ENCODE peak calls at places on chromosomes 12 and 14, in four cellular contexts. X is H1, B is IMR-90, O is mesenchymal stem cell. J is an unnamed sample.

GRCh38 chr14:87041290-87042020 is 951.5 kb downstream of the GALC start:
- DNase-seq in X (no peak), B (no peak), O (no peak), J (no peak)

GRCh38 chr12:88925370-88925915 is 345.2 kb upstream of the KITLG start:
- DNase-seq in X (no peak), B (peak), O (no peak), J (no peak)

GRCh38 chr14:100691395-100692025 is 35.2 kb upstream of the DLK1 start:
- DNase-seq in X (no peak), B (no peak), O (no peak), J (no peak)

GRCh38 chr14:61406198-61406597 is 84.8 kb downstream of the PRKCH start:
- DNase-seq in X (no peak), B (no peak), O (no peak), J (peak)

GRCh38 chr12:82904219-82904795 is 217.6 kb downstream of the TMTC2 start:
- DNase-seq in X (no peak), B (peak), O (no peak), J (no peak)

GRCh38 chr12:19740472-19741131 is 301.3 kb downstream of the AEBP2 start:
- DNase-seq in X (no peak), B (no peak), O (no peak), J (no peak)

GRCh38 chr12:16603916-16604575 is 1.9 kb downstream of the LMO3 start:
- DNase-seq in X (no peak), B (no peak), O (no peak), J (peak)

GRCh38 chr12:92615703-92616102 is 87.1 kb upstream of the PLEKHG7 start:
- DNase-seq in X (no peak), B (no peak), O (no peak), J (no peak)

GRCh38 chr14:75417674-75418073 is 10.1 kb upstream of the JDP2 start:
- DNase-seq in X (no peak), B (peak), O (peak), J (no peak)

GRCh38 chr14:50049703-50050102 is 66.7 kb downstream of the VCPKMT start:
- DNase-seq in X (no peak), B (no peak), O (no peak), J (no peak)

DNA sequence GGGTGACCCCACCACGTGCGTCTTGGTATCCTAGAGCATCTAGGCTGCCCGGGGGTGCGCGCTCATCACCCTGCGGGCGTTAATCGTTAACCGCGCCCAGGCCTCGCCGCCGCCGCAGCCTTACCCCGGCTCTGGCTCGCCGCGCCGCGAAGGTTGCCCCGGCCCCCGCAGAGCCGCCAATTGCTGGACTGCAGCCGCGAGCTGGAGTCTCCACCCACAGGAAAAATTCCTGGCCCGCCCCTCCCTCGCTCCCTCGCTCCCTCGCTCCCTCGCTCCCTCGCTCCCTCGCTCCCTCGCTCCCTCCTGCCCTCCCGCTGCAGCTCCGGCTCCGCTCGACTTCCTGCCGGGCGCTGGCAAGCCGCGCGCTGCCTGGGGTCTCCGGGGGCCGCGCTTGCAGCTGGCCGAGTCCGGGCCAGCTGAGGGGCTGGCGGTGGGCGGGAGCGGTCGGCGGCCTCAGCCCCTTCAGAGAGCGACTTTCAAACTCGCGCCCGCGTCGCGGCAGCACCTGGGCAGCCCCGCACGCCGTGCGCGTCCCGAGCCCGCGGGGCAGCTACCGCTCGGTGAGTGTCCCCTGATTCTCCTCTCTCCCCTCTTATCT is at the start of gene PLEKHG3:
- DNase-seq in X (peak), B (peak), O (peak), J (peak)
- H3K23ac ChIP-seq in X (no peak), B (peak), O (peak), J (peak)

DNA sequence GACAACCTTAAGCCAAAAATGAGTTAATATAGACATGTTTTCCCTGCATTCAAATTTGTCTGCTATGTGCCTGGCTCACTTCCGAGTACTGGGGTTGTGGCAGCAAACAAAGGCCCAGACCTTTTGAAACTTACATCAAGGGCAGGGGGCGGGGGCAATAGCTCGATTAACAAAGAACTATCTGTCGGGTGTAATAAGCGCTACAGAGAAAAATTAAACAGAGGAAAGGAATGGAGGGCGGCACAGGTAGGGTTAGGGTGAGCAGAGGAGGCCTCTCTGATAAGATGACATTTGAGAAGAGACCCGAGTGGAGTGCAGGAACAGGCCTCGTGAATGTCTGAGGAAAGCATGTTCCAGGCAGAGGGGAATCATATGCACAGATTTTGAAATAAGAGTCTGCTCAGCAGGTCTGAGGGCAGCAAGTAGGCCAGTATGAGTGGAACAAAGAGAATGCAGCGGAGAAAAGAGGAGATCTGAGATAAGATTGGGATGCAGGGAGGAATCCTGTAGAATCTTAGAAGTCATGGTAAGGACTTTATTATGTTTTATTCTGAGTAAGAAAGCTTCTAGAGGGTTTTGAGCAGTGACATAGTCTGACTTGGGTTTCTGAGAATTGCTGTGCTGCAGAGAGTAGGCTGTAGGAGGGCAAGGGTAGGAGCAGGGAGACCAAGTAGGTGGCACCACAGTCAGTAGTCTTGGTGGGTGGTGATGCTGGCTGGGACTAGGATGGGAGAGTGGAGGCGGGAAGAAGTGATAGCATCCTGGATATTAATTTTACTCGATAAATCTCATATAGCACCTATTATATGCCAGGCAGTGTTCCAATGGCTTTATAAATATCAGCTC is 52.6 kb downstream of the BICDL1 start:
- DNase-seq in X (no peak), B (no peak), O (no peak), J (peak)
- H4K8ac ChIP-seq in X (no peak), B (no peak), O (no peak), J (no peak)

GRCh38 chr12:65856521-65856920 is 32.2 kb downstream of the HMGA2 start:
- DNase-seq in X (no peak), B (no peak), O (no peak), J (no peak)

GRCh38 chr12:65860584-65860983 is 36.3 kb downstream of the HMGA2 start:
- DNase-seq in X (no peak), B (no peak), O (no peak), J (no peak)

GRCh38 chr12:65859519-65859918 is 35.2 kb downstream of the HMGA2 start:
- DNase-seq in X (no peak), B (peak), O (no peak), J (no peak)

GRCh38 chr12:65858831-65859230 is 34.5 kb downstream of the HMGA2 start:
- DNase-seq in X (no peak), B (peak), O (peak), J (no peak)

GRCh38 chr12:65857875-65858274 is 33.6 kb downstream of the HMGA2 start:
- DNase-seq in X (no peak), B (no peak), O (no peak), J (no peak)
- H3K4me2 ChIP-seq in X (no peak), B (no peak), O (no peak), J (no peak)

GRCh38 chr12:91040356-91040755 is 17.5 kb downstream of the KERA start:
- DNase-seq in X (no peak), B (peak), O (peak), J (no peak)
- H3K23ac ChIP-seq in X (no peak), B (no peak), O (no peak), J (no peak)

GRCh38 chr12:53492188-53492587 is 7.1 kb downstream of the MAP3K12 start:
- DNase-seq in X (peak), B (no peak), O (no peak), J (peak)
- H4K8ac ChIP-seq in X (no peak), B (peak), O (no peak), J (no peak)

DNA sequence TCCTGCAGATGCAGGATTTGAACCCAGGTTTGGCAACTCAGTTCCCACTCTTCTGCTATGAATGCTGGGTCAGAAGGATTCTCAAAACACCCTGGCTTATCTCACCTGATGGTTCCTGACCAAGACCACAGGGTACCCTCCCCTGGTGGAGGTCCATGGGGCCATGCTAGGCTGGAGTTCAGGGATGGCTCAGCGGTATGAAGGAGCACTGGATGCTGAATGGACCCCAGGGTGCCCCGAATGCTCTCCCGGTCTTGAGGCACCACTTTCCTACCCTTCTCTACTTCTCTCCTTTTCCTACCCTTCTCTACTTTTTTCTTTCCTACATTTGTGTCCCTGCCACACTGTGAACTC is 9.7 kb downstream of the PLD4 start:
- DNase-seq in X (no peak), B (no peak), O (no peak), J (no peak)
- H3K4me2 ChIP-seq in X (peak), B (no peak), O (no peak), J (no peak)

GRCh38 chr12:48999371-49000131 is at the start of gene DDN:
- DNase-seq in X (peak), B (peak), O (peak), J (no peak)

GRCh38 chr12:48997719-48998496 is 1.3 kb downstream of the DDN start:
- DNase-seq in X (peak), B (no peak), O (peak), J (no peak)

GRCh38 chr12:48996794-48997718 is 2.1 kb downstream of the DDN start:
- DNase-seq in X (peak), B (peak), O (peak), J (peak)

GRCh38 chr12:49000346-49000745 is 1.2 kb upstream of the DDN start:
- DNase-seq in X (no peak), B (no peak), O (no peak), J (no peak)

DNA sequence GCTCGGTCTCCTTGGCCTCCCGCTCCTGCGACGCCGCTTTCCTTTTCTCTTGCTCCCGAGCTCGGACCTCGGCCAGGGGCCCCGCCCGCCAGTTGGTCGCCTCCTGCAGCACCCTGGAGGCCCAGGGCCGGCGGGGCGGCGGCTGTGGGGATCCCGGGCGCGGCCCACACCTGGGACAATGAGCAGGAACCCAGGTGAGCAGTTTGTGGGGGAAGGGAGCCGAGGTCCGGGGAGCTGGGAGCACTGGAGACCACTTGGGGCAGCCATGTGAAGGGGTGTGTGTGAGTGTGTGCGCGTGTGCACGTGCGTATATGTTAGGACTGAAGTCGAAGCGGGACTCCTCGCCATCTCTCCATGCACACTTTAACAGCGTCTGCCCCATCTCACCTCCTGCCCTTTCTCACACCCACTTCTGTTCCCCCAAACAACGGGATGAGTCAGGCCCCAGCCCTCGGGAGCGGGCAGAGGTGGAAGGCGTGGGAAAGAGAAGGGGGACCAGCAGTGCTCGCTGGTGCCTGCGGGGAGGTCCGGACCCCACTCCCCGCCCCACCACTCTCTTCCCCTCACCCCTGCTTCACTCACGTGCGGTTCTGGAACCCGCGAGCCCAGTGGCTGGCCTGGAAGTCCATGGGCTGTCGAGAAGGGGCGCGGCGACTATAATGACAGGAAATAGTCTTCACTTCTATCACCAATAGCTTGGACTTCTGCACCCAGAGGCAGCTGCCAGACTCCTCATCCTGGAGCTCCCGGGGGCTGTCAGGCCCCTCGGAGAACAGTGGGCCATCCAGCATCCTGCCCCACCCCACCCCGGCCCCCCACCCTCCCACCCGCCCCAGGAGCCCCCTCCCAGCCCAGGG is 450 bp downstream of the DDN start:
- DNase-seq in X (peak), B (peak), O (peak), J (no peak)
- H3K23ac ChIP-seq in X (no peak), B (no peak), O (no peak), J (no peak)

GRCh38 chr12:74871817-74872216 is 334.2 kb downstream of the ATXN7L3B start:
- DNase-seq in X (no peak), B (no peak), O (no peak), J (no peak)
- H4K8ac ChIP-seq in X (no peak), B (no peak), O (no peak), J (no peak)